ENCODE peak calls at places on chromosomes 4 and X, in four cellular contexts. Y is K562, L is IMR-90, A is GM12878. E is an unnamed sample.

GRCh38 chr4:78602334-78602733 is 50.8 kb downstream of the ANXA3 start:
- DNase-seq in Y (no peak), L (no peak), A (no peak), E (no peak)

GRCh38 chr4:5916229-5916628 is 23.3 kb upstream of the CRMP1 start:
- DNase-seq in L (no peak), A (no peak), Y (no peak), E (no peak)

GRCh38 chr4:101347557-101348366 is 436 bp upstream of the PPP3CA start:
- DNase-seq in A (peak), L (peak), Y (peak), E (peak)

GRCh38 chr4:1516881-1517480 is 110.7 kb upstream of the NKX1-1 start:
- DNase-seq in A (no peak), L (no peak), Y (no peak), E (no peak)

GRCh38 chr4:159051245-159052071 is 51.4 kb upstream of the RAPGEF2 start:
- DNase-seq in Y (no peak), A (peak), L (no peak), E (no peak)

GRCh38 chrX:139563251-139563650 is 32.7 kb downstream of the F9 start:
- DNase-seq in L (no peak), A (no peak), Y (no peak), E (no peak)

GRCh38 chr4:164616961-164617360 is 137.0 kb upstream of the SMIM31 start:
- DNase-seq in A (no peak), L (no peak), Y (no peak), E (no peak)

GRCh38 chr4:1407657-1408333 is 1.6 kb upstream of the NKX1-1 start:
- DNase-seq in A (no peak), L (no peak), Y (no peak), E (no peak)

GRCh38 chr4:137640156-137640837 is 108.0 kb upstream of the PCDH18 start:
- DNase-seq in L (no peak), A (no peak), Y (no peak), E (no peak)

GRCh38 chr4:81465668-81466357 is 5.9 kb downstream of the RASGEF1B start:
- DNase-seq in Y (no peak), A (no peak), L (no peak), E (no peak)

GRCh38 chrX:140572724-140573123 is 67.9 kb upstream of the SOX3 start:
- DNase-seq in Y (peak), A (peak), L (peak), E (no peak)

GRCh38 chr4:108834167-108834566 is 71.3 kb upstream of the ETNPPL start:
- DNase-seq in Y (no peak), L (peak), A (no peak), E (no peak)

GRCh38 chr4:123159479-123159878 is 237.1 kb upstream of the NUDT6 start:
- DNase-seq in Y (no peak), A (no peak), L (no peak), E (no peak)

GRCh38 chr4:143391895-143392294 is 55.2 kb downstream of the GAB1 start:
- DNase-seq in L (peak), A (no peak), Y (no peak), E (no peak)

GRCh38 chr4:71009796-71010588 is 16.5 kb downstream of the DCK start:
- DNase-seq in Y (peak), A (no peak), L (peak), E (peak)

GRCh38 chr4:81723927-81724587 is 252.3 kb upstream of the RASGEF1B start:
- DNase-seq in Y (no peak), A (no peak), L (no peak), E (no peak)

DNA sequence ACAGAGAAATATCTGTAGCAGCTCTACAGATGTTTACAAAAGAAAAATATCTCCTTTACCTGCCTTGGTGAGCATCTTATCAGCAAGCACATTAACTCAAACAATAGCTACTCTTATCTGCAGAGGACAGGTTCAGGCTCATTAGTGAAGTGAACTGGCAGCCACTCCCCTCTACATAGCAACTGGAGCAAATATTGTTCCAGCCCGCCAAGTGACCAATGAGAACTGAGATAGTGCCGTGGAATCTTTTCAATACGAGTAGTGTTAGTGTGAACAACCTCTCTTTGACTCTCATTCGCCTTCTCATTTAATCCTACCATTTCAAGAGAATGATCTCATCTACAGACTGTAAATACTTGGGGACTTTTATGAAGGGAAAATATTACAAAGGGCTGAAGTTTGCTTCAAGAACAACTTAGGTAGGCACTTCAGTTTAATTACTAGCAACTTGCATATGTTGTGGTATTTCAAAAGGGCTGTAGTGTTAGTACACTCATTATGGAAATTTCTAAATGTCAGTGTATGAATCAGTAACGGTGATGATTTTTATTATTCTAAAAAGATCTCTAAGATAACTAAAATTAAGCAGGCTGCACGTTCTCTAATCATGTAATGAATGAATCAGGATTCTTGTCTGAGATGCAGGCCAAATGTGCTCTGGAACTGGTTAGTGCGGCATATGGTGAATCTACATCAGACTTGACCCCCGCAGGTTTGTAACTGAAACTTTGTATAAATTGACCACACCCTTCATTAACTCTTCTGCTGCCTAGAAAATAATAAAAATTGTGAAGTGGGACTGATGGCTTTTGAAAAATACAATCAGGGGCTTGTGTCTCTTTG is 72.4 kb downstream of the PALLD start:
- DNase-seq in L (no peak), Y (peak), A (no peak), E (peak)
- H2AFZ ChIP-seq in L (no peak), Y (no peak), A (no peak), E (peak)

GRCh38 chr4:155403886-155404285 is 27.1 kb upstream of the MAP9 start:
- DNase-seq in A (no peak), Y (no peak), L (peak), E (peak)
- TF ChIP-seq FOS in A (no peak), Y (no peak), L (no peak), E (no peak)

DNA sequence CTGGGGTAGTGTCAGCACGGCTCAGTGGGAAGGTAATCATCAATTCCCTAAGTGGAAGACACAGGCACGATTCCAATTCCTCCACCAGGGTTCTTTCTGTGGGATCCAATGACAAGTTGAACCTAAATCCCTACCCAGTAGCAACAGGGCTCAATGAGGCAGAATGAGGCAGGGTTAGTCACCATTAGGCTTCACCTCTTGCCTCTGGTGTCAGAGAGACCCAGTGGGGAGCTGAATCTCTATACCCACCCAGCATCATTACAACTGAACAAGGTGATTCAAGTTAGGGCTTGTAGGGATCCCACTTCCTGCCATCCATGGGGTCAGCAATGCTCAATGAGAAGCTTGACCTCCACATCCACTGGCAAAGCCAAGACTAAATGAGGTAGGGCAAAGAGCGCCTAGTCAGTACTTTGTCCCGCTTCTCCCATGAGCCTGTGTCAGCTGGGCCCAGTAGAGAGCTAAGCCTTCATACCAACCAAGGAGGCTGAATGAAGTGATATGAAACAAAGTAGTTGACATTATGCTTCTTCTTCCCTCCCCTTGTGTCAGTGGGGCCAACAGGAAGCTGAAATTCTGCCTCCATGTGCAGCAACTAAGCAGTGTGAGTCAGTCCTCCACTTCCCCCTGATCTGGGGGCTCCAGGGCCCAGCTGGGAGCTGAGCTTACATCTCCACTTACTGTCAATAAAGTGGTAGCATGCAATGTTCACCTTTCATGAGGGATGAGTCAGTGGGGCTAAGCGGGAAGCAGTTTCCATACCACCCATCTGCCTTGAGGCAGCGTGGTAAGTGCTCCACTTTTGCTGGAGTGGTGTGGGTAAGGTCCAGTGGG is 36.4 kb upstream of the RBM41 start:
- DNase-seq in L (peak), A (no peak), Y (peak), E (no peak)
- TF ChIP-seq CTCF in L (no peak), A (no peak), Y (no peak), E (no peak)

GRCh38 chr4:179596621-179597020 is 2154.4 kb upstream of the AGA start:
- DNase-seq in A (no peak), L (peak), Y (no peak), E (no peak)

GRCh38 chr4:179595671-179596410 is 2153.6 kb upstream of the AGA start:
- DNase-seq in L (peak), Y (no peak), A (no peak), E (no peak)

DNA sequence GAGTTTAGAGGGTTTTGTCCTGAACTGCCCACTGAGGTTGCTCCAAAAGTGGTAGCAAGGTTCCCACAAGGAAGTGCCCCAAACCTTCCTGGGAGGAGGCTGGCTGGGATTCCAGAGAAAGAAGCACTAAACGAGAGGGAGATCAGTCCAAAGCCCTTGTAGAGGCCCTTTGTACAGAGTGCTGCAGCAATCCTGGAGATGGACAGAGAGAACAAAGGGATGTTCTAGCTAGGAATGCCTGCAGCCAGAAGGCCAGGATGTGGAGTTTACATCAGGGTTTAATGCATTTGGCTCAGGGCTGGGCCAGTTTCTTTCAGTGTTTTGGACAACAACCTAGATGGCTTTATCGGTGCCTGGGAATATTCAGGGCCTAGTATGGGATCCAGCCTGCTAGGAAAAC is 2155.1 kb upstream of the AGA start:
- DNase-seq in Y (no peak), L (no peak), A (no peak), E (no peak)
- H2AFZ ChIP-seq in Y (no peak), L (peak), A (no peak), E (no peak)

GRCh38 chrX:126994011-126994410 is 174.5 kb downstream of the PRR32 start:
- DNase-seq in Y (no peak), A (no peak), L (no peak), E (no peak)
- TF ChIP-seq FOS in Y (no peak), A (no peak), L (no peak), E (no peak)